ENCODE peak calls at places on chromosomes 7 and 10, in eight cellular contexts. One of them, this sample, is unnamed.

GRCh38 chr10:23345861-23346260 is 1.3 kb upstream of the C10orf67 start:
- DNase-seq in Calu3: peak
- DNase-seq in NCI-H1105: peak
- DNase-seq in NCI-H2081: no peak
- DNase-seq in posterior cingulate gyrus: no peak
- DNase-seq in iPS DF 19.7: no peak
- DNase-seq in putamen: peak
- DNase-seq in MCF 10A: peak
- DNase-seq in this sample: peak

GRCh38 chr10:44860811-44861751 is 50.1 kb upstream of the TMEM72 start:
- DNase-seq in Calu3: no peak
- DNase-seq in NCI-H1105: no peak
- DNase-seq in NCI-H2081: no peak
- DNase-seq in posterior cingulate gyrus: no peak
- DNase-seq in iPS DF 19.7: no peak
- DNase-seq in putamen: no peak
- DNase-seq in MCF 10A: no peak
- DNase-seq in this sample: peak

GRCh38 chr7:66609176-66609575 is 19.5 kb upstream of the KCTD7 start:
- DNase-seq in Calu3: no peak
- DNase-seq in NCI-H1105: no peak
- DNase-seq in NCI-H2081: no peak
- DNase-seq in posterior cingulate gyrus: no peak
- DNase-seq in iPS DF 19.7: no peak
- DNase-seq in putamen: no peak
- DNase-seq in MCF 10A: no peak
- DNase-seq in this sample: no peak

GRCh38 chr10:84540022-84540616 is 211.7 kb downstream of the CCSER2 start:
- DNase-seq in Calu3: peak
- DNase-seq in NCI-H1105: no peak
- DNase-seq in NCI-H2081: no peak
- DNase-seq in posterior cingulate gyrus: no peak
- DNase-seq in iPS DF 19.7: no peak
- DNase-seq in putamen: no peak
- DNase-seq in MCF 10A: peak
- DNase-seq in this sample: peak

GRCh38 chr10:121159670-121160069 is 308.5 kb downstream of the WDR11 start:
- DNase-seq in Calu3: peak
- DNase-seq in NCI-H1105: no peak
- DNase-seq in NCI-H2081: no peak
- DNase-seq in posterior cingulate gyrus: no peak
- DNase-seq in iPS DF 19.7: no peak
- DNase-seq in putamen: no peak
- DNase-seq in MCF 10A: peak
- DNase-seq in this sample: no peak

GRCh38 chr10:125060851-125061556 is 99.4 kb downstream of the CTBP2 start:
- DNase-seq in Calu3: peak
- DNase-seq in NCI-H1105: no peak
- DNase-seq in NCI-H2081: peak
- DNase-seq in posterior cingulate gyrus: peak
- DNase-seq in iPS DF 19.7: no peak
- DNase-seq in putamen: peak
- DNase-seq in MCF 10A: peak
- DNase-seq in this sample: peak

GRCh38 chr10:112838784-112839481 is 111.1 kb upstream of the TCF7L2 start:
- DNase-seq in Calu3: no peak
- DNase-seq in NCI-H1105: no peak
- DNase-seq in NCI-H2081: no peak
- DNase-seq in posterior cingulate gyrus: no peak
- DNase-seq in iPS DF 19.7: no peak
- DNase-seq in putamen: no peak
- DNase-seq in MCF 10A: no peak
- DNase-seq in this sample: no peak

GRCh38 chr10:14039968-14040668 is 290.6 kb downstream of the FRMD4A start:
- DNase-seq in Calu3: no peak
- DNase-seq in NCI-H1105: no peak
- DNase-seq in NCI-H2081: no peak
- DNase-seq in posterior cingulate gyrus: no peak
- DNase-seq in iPS DF 19.7: no peak
- DNase-seq in putamen: no peak
- DNase-seq in MCF 10A: no peak
- DNase-seq in this sample: peak

GRCh38 chr10:3391657-3392056 is 219.1 kb upstream of the PITRM1 start:
- DNase-seq in Calu3: no peak
- DNase-seq in NCI-H1105: no peak
- DNase-seq in NCI-H2081: no peak
- DNase-seq in posterior cingulate gyrus: no peak
- DNase-seq in iPS DF 19.7: no peak
- DNase-seq in putamen: no peak
- DNase-seq in MCF 10A: no peak
- DNase-seq in this sample: no peak

GRCh38 chr7:22001345-22002004 is 55.8 kb upstream of the CDCA7L start:
- DNase-seq in Calu3: peak
- DNase-seq in NCI-H1105: peak
- DNase-seq in NCI-H2081: peak
- DNase-seq in posterior cingulate gyrus: no peak
- DNase-seq in iPS DF 19.7: peak
- DNase-seq in putamen: peak
- DNase-seq in MCF 10A: peak
- DNase-seq in this sample: peak

GRCh38 chr10:120732643-120733313 is 118.4 kb upstream of the WDR11 start:
- DNase-seq in Calu3: peak
- DNase-seq in NCI-H1105: no peak
- DNase-seq in NCI-H2081: no peak
- DNase-seq in posterior cingulate gyrus: no peak
- DNase-seq in iPS DF 19.7: no peak
- DNase-seq in putamen: no peak
- DNase-seq in MCF 10A: no peak
- DNase-seq in this sample: no peak

GRCh38 chr10:15136129-15136726 is 32.3 kb downstream of the NMT2 start:
- DNase-seq in Calu3: no peak
- DNase-seq in NCI-H1105: no peak
- DNase-seq in NCI-H2081: no peak
- DNase-seq in posterior cingulate gyrus: no peak
- DNase-seq in iPS DF 19.7: no peak
- DNase-seq in putamen: no peak
- DNase-seq in MCF 10A: no peak
- DNase-seq in this sample: no peak

GRCh38 chr7:33807779-33808482 is 97.4 kb upstream of the BMPER start:
- DNase-seq in Calu3: peak
- DNase-seq in NCI-H1105: no peak
- DNase-seq in NCI-H2081: peak
- DNase-seq in posterior cingulate gyrus: no peak
- DNase-seq in iPS DF 19.7: peak
- DNase-seq in putamen: no peak
- DNase-seq in MCF 10A: peak
- DNase-seq in this sample: peak

GRCh38 chr7:102234131-102234530 is 52.5 kb upstream of the SH2B2 start:
- DNase-seq in Calu3: no peak
- DNase-seq in NCI-H1105: no peak
- DNase-seq in NCI-H2081: no peak
- DNase-seq in posterior cingulate gyrus: no peak
- DNase-seq in iPS DF 19.7: no peak
- DNase-seq in putamen: no peak
- DNase-seq in MCF 10A: no peak
- DNase-seq in this sample: no peak

GRCh38 chr10:19762026-19762425 is 54.2 kb upstream of the PLXDC2 start:
- DNase-seq in Calu3: no peak
- DNase-seq in NCI-H1105: no peak
- DNase-seq in NCI-H2081: no peak
- DNase-seq in posterior cingulate gyrus: no peak
- DNase-seq in iPS DF 19.7: no peak
- DNase-seq in putamen: no peak
- DNase-seq in MCF 10A: no peak
- DNase-seq in this sample: no peak

GRCh38 chr7:75559355-75559986 is 67.4 kb downstream of the SPDYE5 start:
- DNase-seq in Calu3: no peak
- DNase-seq in NCI-H1105: no peak
- DNase-seq in NCI-H2081: no peak
- DNase-seq in posterior cingulate gyrus: no peak
- DNase-seq in iPS DF 19.7: no peak
- DNase-seq in putamen: no peak
- DNase-seq in MCF 10A: no peak
- DNase-seq in this sample: no peak

GRCh38 chr7:78326189-78326588 is 527.6 kb downstream of the PHTF2 start:
- DNase-seq in Calu3: no peak
- DNase-seq in NCI-H1105: no peak
- DNase-seq in NCI-H2081: no peak
- DNase-seq in posterior cingulate gyrus: no peak
- DNase-seq in iPS DF 19.7: no peak
- DNase-seq in putamen: no peak
- DNase-seq in MCF 10A: no peak
- DNase-seq in this sample: peak

GRCh38 chr10:3486346-3487065 is 298.5 kb downstream of the KLF6 start:
- DNase-seq in Calu3: peak
- DNase-seq in NCI-H1105: no peak
- DNase-seq in NCI-H2081: peak
- DNase-seq in posterior cingulate gyrus: no peak
- DNase-seq in iPS DF 19.7: peak
- DNase-seq in putamen: no peak
- DNase-seq in MCF 10A: peak
- DNase-seq in this sample: peak

GRCh38 chr7:73978681-73979563 is 49.1 kb upstream of the ELN start:
- DNase-seq in Calu3: peak
- DNase-seq in NCI-H1105: peak
- DNase-seq in NCI-H2081: peak
- DNase-seq in posterior cingulate gyrus: no peak
- DNase-seq in iPS DF 19.7: peak
- DNase-seq in putamen: no peak
- DNase-seq in MCF 10A: peak
- DNase-seq in this sample: peak

GRCh38 chr10:119025776-119026175 is 3.7 kb upstream of the NANOS1 start:
- DNase-seq in Calu3: no peak
- DNase-seq in NCI-H1105: no peak
- DNase-seq in NCI-H2081: no peak
- DNase-seq in posterior cingulate gyrus: no peak
- DNase-seq in iPS DF 19.7: no peak
- DNase-seq in putamen: no peak
- DNase-seq in MCF 10A: no peak
- DNase-seq in this sample: peak

GRCh38 chr10:57723305-57723704 is 544.4 kb downstream of the IPMK start:
- DNase-seq in Calu3: no peak
- DNase-seq in NCI-H1105: no peak
- DNase-seq in NCI-H2081: no peak
- DNase-seq in posterior cingulate gyrus: no peak
- DNase-seq in iPS DF 19.7: no peak
- DNase-seq in putamen: no peak
- DNase-seq in MCF 10A: no peak
- DNase-seq in this sample: no peak

GRCh38 chr7:122902751-122903495 is 16.7 kb upstream of the CADPS2 start:
- DNase-seq in Calu3: no peak
- DNase-seq in NCI-H1105: no peak
- DNase-seq in NCI-H2081: no peak
- DNase-seq in posterior cingulate gyrus: no peak
- DNase-seq in iPS DF 19.7: no peak
- DNase-seq in putamen: no peak
- DNase-seq in MCF 10A: peak
- DNase-seq in this sample: peak

GRCh38 chr10:89235073-89235798 is 16.3 kb downstream of the LIPA start:
- DNase-seq in Calu3: no peak
- DNase-seq in NCI-H1105: no peak
- DNase-seq in NCI-H2081: no peak
- DNase-seq in posterior cingulate gyrus: peak
- DNase-seq in iPS DF 19.7: no peak
- DNase-seq in putamen: peak
- DNase-seq in MCF 10A: no peak
- DNase-seq in this sample: peak